ENCODE peak calls at places on chromosomes 1 and 21, in five cellular contexts. R is HEK293T, U is AML-193, F is WERI-Rb-1, T is right atrium auricular region. E is an unnamed sample.

GRCh38 chr1:203325004-203325417 is 19.7 kb downstream of the BTG2 start:
- DNase-seq in R (no peak), U (no peak), F (peak), T (no peak), E (no peak)

GRCh38 chr1:192904438-192904895 is 95.6 kb downstream of the RGS2 start:
- DNase-seq in R (no peak), U (no peak), F (no peak), T (peak), E (no peak)

GRCh38 chr1:46596846-46597245 is 7.2 kb downstream of the MKNK1 start:
- DNase-seq in R (no peak), U (no peak), F (no peak), T (no peak), E (no peak)

GRCh38 chr1:14255711-14256110 is 342.8 kb upstream of the KAZN start:
- DNase-seq in R (no peak), U (no peak), F (no peak), T (no peak), E (no peak)

GRCh38 chr1:162456324-162456723 is 41.3 kb upstream of the UHMK1 start:
- DNase-seq in R (no peak), U (no peak), F (no peak), T (no peak), E (no peak)

GRCh38 chr1:245571872-245572294 is 417.1 kb downstream of the KIF26B start:
- DNase-seq in R (no peak), U (no peak), F (peak), T (no peak), E (peak)

GRCh38 chr1:246182149-246182851 is 324.8 kb downstream of the SMYD3 start:
- DNase-seq in R (no peak), U (peak), F (no peak), T (no peak), E (no peak)

GRCh38 chr1:45356186-45356585 is 15.9 kb upstream of the MUTYH start:
- DNase-seq in R (no peak), U (no peak), F (no peak), T (no peak), E (no peak)

GRCh38 chr1:188826800-188827199 is 1650.9 kb downstream of the BRINP3 start:
- DNase-seq in R (no peak), U (no peak), F (no peak), T (no peak), E (no peak)

GRCh38 chr1:185653615-185654014 is 80.6 kb upstream of the HMCN1 start:
- DNase-seq in R (no peak), U (no peak), F (no peak), T (no peak), E (no peak)

GRCh38 chr1:161119017-161119378 is 1.1 kb downstream of the NIT1 start:
- DNase-seq in R (peak), U (no peak), F (no peak), T (no peak), E (peak)

GRCh38 chr21:15774590-15774989 is 44.8 kb downstream of the USP25 start:
- DNase-seq in R (no peak), U (no peak), F (no peak), T (no peak), E (no peak)

GRCh38 chr1:175742790-175743459 is 470 bp downstream of the TNR start:
- DNase-seq in R (peak), U (peak), F (no peak), T (no peak), E (peak)

GRCh38 chr1:54190526-54190925 is 9.3 kb downstream of the CYB5RL start:
- DNase-seq in R (no peak), U (no peak), F (no peak), T (no peak), E (no peak)

GRCh38 chr1:17488977-17489739 is 49.7 kb upstream of the RCC2 start:
- DNase-seq in R (no peak), U (no peak), F (no peak), T (no peak), E (no peak)

GRCh38 chr1:73662526-73662925 is 535.5 kb downstream of the LRRIQ3 start:
- DNase-seq in R (no peak), U (no peak), F (no peak), T (no peak), E (no peak)